ENCODE peak calls at places on chromosomes 13 and 19, in nine cellular contexts. M is astrocyte; Z is naive thymus-derived CD4-positive, alpha-beta T cell; Y is Panc1; R is cardiac muscle cell; A is heart left ventricle; B is aorta; C is endothelial cell of umbilical vein; H is stomach. L is an unnamed sample.

GRCh38 chr19:50482886-50483285 is 6.2 kb upstream of the GARIN5A start:
- DNase-seq in H (no peak), M (no peak), Y (no peak), Z (no peak), R (no peak), A (no peak), C (no peak), B (peak; percentile 36), L (no peak)

GRCh38 chr19:44142014-44142523 is 715 bp downstream of the ZNF234 start:
- DNase-seq in M (peak; percentile 26), H (no peak), R (peak; percentile 5), Z (no peak), A (no peak), Y (no peak), C (peak; percentile 36), B (no peak), L (no peak)

GRCh38 chr13:39692650-39693438 is 37.4 kb downstream of the COG6 start:
- DNase-seq in H (no peak), A (no peak), M (peak; percentile 6), R (no peak), C (no peak), Y (no peak), B (no peak), Z (no peak), L (no peak)

GRCh38 chr19:8462601-8463000 is 17.8 kb downstream of the HNRNPM start:
- DNase-seq in H (no peak), B (no peak), R (no peak), C (no peak), Y (no peak), M (no peak), Z (no peak), A (no peak), L (no peak)

GRCh38 chr13:37011788-37012187 is 11.2 kb downstream of the EXOSC8 start:
- DNase-seq in B (no peak), C (no peak), R (no peak), Z (no peak), A (no peak), M (no peak), H (no peak), Y (no peak), L (no peak)

GRCh38 chr19:42596391-42597071 is 1.8 kb upstream of the CEACAM8 start:
- DNase-seq in C (peak; percentile 12), B (no peak), Z (peak; percentile 2), H (peak; percentile 41), A (no peak), M (no peak), Y (peak; percentile 39), R (peak; percentile 30), L (no peak)

GRCh38 chr19:47587295-47587694 is 14.3 kb upstream of the ZNF541 start:
- DNase-seq in Y (no peak), R (no peak), Z (no peak), H (no peak), A (no peak), M (peak; percentile 68), B (peak; percentile 49), C (no peak), L (no peak)

GRCh38 chr19:56111601-56112312 is 9.3 kb downstream of the ZNF787 start:
- DNase-seq in M (no peak), A (peak; percentile 45), R (no peak), Z (peak; percentile 42), B (no peak), Y (no peak), H (peak; percentile 72), C (no peak), L (no peak)

DNA sequence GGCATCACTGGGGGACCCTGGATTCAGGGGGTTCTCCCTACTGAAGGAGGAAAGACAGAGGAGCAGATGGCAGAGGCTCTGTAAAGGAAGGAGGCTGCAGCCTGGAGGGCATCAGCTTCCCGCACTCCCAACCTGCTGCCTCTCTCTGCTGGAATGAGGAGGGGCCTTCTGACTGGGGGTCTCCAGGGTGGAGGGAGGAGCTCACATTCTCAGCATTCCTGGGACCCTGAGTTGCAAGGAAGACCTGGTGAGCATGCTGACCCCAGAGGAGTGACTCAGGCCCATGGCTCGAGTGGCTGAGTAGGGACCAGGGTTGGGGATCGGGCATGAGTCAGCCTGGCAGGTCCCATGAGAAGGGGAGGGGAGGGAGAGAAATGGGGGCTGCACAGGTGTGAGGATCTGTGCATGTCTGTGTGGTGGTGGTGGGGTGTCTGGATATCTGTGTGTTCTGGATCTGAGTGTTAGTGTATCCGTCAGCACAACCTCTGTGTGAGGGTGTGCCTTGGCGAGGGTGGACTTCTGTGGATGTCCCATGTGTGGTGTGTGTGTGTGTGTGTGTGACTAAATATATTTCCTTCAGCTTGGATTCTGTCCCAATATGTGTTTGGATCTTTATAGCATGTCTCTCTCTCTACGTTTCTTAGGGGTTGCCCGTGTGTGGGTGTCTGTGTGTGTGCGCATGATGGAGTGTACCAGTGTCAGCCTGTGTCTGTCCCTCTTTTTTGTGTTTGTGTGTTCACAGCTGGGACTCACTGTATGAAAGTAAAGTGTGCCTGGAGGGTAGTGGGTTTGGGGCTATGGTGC is 4.6 kb downstream of the AXL start:
- DNase-seq in C (peak; percentile 83), Y (no peak), M (peak; percentile 93), A (no peak), R (peak; percentile 29), B (peak; percentile 91), H (no peak), Z (no peak), L (no peak)
- H3K36me3 ChIP-seq in C (peaks cover 2% of the 10 kb centered on the region), Y (no peaks in the 10 kb centered on the region), M (peaks cover 21% of the 10 kb centered on the region), A (no peaks in the 10 kb centered on the region), R (no peaks in the 10 kb centered on the region), B (no peaks in the 10 kb centered on the region), H (peaks cover 9% of the 10 kb centered on the region), Z (no peaks in the 10 kb centered on the region), L (no peaks in the 10 kb centered on the region)

GRCh38 chr19:58262922-58263296 is 15.8 kb upstream of the ZNF8 start:
- DNase-seq in A (no peak), C (no peak), H (no peak), M (no peak), Y (no peak), R (no peak), B (no peak), Z (no peak), L (no peak)

GRCh38 chr19:58265100-58265499 is 13.7 kb upstream of the ZNF8 start:
- DNase-seq in Y (no peak), Z (no peak), H (no peak), B (no peak), A (no peak), R (no peak), C (no peak), M (no peak), L (no peak)

GRCh38 chr19:58261600-58261967 is 17.2 kb upstream of the ZNF8 start:
- DNase-seq in Y (no peak), C (no peak), A (no peak), R (no peak), M (no peak), H (no peak), Z (no peak), B (no peak), L (no peak)

GRCh38 chr19:58261968-58262921 is 16.5 kb upstream of the ZNF8 start:
- DNase-seq in R (no peak), A (no peak), H (no peak), Y (no peak), B (no peak), Z (no peak), M (no peak), C (no peak), L (no peak)
- H3K36me3 ChIP-seq in R (peaks cover 31% of the 10 kb centered on the region), A (peaks cover 92% of the 10 kb centered on the region), H (peaks cover 100% of the 10 kb centered on the region), Y (no peaks in the 10 kb centered on the region), B (peaks cover 25% of the 10 kb centered on the region), Z (peaks cover 6% of the 10 kb centered on the region), M (peaks cover 41% of the 10 kb centered on the region), C (peaks cover 18% of the 10 kb centered on the region), L (peaks cover 2% of the 10 kb centered on the region)

DNA sequence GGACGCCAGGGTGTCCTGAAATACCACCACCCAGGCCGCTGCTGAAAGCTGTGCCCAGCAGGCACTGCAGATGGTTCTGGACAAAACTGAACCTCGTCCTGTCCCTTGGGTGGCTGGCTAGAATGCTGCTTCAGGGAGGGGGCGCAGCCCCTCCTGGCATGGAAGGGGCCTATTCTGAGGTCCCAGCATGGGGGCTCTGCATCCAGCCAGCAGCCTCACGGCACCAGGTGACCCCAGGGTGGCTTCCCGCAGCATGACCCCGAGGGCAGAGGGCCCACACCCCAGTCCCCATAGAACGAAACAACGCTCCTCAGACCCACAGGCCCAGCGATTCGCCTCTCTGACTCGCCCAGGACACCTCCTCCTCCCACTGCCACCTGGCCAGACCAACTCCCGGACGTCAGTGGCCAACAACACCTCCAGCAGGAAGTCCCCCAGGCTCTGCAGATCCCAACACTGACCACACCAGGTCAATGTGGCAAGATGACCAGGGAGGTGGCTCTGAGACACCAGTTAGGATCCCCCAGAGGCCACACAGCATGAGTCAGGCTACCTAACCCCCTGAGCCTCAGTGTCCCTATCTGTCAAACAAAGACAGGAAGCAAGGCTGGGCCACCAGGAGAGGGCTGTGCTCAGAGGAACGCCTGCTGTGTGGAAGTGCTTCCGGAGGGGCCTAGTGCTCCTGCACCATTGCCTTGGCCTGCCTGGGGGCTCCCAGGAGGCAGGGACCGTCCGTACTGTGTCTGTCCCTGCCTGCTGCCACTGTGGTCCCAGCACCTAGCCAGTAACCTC is 6.1 kb downstream of the MKNK2 start:
- DNase-seq in A (no peak), Z (no peak), M (no peak), Y (no peak), R (no peak), C (no peak), H (no peak), B (no peak), L (no peak)
- H3K36me3 ChIP-seq in A (peaks cover 51% of the 10 kb centered on the region), Z (no peaks in the 10 kb centered on the region), M (no peaks in the 10 kb centered on the region), Y (peaks cover 1% of the 10 kb centered on the region), R (no peaks in the 10 kb centered on the region), C (peaks cover 45% of the 10 kb centered on the region), H (peaks cover 76% of the 10 kb centered on the region), B (peaks cover 3% of the 10 kb centered on the region), L (no peaks in the 10 kb centered on the region)

GRCh38 chr13:33849211-33849610 is 31.3 kb downstream of the RFC3 start:
- DNase-seq in Z (no peak), A (no peak), H (no peak), B (no peak), C (no peak), Y (no peak), R (no peak), M (no peak), L (no peak)

GRCh38 chr13:33842207-33842606 is 24.3 kb downstream of the RFC3 start:
- DNase-seq in H (no peak), C (no peak), A (no peak), B (no peak), M (peak; percentile 37), Y (no peak), R (no peak), Z (no peak), L (no peak)

GRCh38 chr13:33845572-33846305 is 27.8 kb downstream of the RFC3 start:
- DNase-seq in A (no peak), H (no peak), B (no peak), Y (no peak), Z (no peak), M (no peak), R (no peak), C (peak; percentile 4), L (no peak)

DNA sequence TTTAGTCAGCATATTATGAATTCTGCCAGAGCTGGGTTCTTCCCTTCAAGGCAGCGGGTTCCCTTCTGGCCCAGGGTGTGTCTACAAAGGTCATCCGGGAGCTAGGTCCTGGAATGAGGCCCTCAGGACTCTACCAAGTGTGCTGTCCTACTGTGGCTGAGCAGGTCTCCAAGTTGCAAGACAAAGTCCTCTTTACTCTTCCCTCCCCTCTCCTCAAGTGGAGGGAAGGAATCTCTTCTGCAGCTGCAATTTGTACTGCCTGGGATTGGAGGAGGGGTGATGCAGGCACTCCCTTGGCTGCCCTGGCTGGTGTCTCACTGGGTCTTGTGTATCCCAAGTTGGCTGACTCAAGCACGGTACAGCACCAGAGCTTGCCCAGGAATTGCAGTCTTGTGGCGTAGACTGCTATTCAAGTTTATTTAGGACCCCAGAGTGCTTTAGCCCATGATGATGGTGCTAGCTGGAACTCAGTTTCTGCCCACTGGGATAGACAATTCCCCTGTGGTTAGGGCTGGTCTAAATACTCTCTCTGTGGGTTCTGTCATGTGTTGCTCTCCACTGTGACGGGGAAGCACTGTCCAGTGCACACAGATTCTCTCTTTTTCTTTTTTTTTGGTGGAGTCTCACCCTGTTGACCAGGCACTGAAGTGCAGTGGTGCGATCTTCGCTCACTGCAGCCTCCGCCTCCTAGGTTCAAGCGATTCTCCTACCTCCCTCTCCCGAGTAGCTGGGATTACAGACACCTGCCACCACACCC is 28.5 kb downstream of the RFC3 start:
- DNase-seq in R (no peak), Z (no peak), Y (no peak), B (no peak), M (no peak), A (no peak), H (no peak), C (no peak), L (no peak)
- H3K36me3 ChIP-seq in R (no peaks in the 10 kb centered on the region), Z (no peaks in the 10 kb centered on the region), Y (no peaks in the 10 kb centered on the region), B (no peaks in the 10 kb centered on the region), M (no peaks in the 10 kb centered on the region), A (peaks cover 3% of the 10 kb centered on the region), H (peaks cover 10% of the 10 kb centered on the region), C (no peaks in the 10 kb centered on the region), L (no peaks in the 10 kb centered on the region)